ENCODE peak calls at places on chromosome 5, in five cellular contexts. A is CD8-positive, alpha-beta T cell; K is left ventricle myocardium inferior; D is heart right ventricle; N is upper lobe of right lung. E is an unnamed sample.

GRCh38 chr5:16588434-16589214 is 28.2 kb downstream of the RETREG1 start:
- DNase-seq in A (no peak), K (no peak), D (no peak), N (no peak), E (no peak)

GRCh38 chr5:149265559-149265958 is 6.1 kb upstream of the AFAP1L1 start:
- DNase-seq in A (no peak), K (no peak), D (no peak), N (no peak), E (no peak)

GRCh38 chr5:59036274-59036961 is 453.5 kb downstream of the RAB3C start:
- DNase-seq in A (peak), K (no peak), D (no peak), N (no peak), E (no peak)

GRCh38 chr5:177473461-177473991 is at the start of gene DBN1:
- DNase-seq in A (no peak), K (peak), D (peak), N (peak), E (no peak)

GRCh38 chr5:122187426-122187825 is 58.1 kb downstream of the ZNF474 start:
- DNase-seq in A (no peak), K (no peak), D (no peak), N (no peak), E (no peak)

GRCh38 chr5:168976311-168976893 is 324.5 kb downstream of the SLIT3 start:
- DNase-seq in A (no peak), K (no peak), D (no peak), N (no peak), E (no peak)

GRCh38 chr5:98880598-98880997 is 48.2 kb downstream of the CHD1 start:
- DNase-seq in A (no peak), K (no peak), D (no peak), N (no peak), E (no peak)

GRCh38 chr5:10891193-10891592 is 130.2 kb upstream of the DAP start:
- DNase-seq in A (no peak), K (no peak), D (no peak), N (no peak), E (no peak)

GRCh38 chr5:140189977-140190867 is 15.2 kb downstream of the CYSTM1 start:
- DNase-seq in A (no peak), K (no peak), D (no peak), N (no peak), E (no peak)

GRCh38 chr5:3026099-3026498 is 274.6 kb upstream of the IRX2 start:
- DNase-seq in A (peak), K (no peak), D (no peak), N (no peak), E (no peak)

GRCh38 chr5:177109810-177110209 is 23.1 kb downstream of the FGFR4 start:
- DNase-seq in A (no peak), K (peak), D (no peak), N (no peak), E (no peak)

GRCh38 chr5:107941036-107941435 is 270.3 kb upstream of the EFNA5 start:
- DNase-seq in A (no peak), K (no peak), D (no peak), N (no peak), E (no peak)

GRCh38 chr5:22560115-22560514 is 293.0 kb downstream of the CDH12 start:
- DNase-seq in A (no peak), K (no peak), D (no peak), N (no peak), E (no peak)

GRCh38 chr5:390571-391491 is 52.1 kb upstream of the EXOC3 start:
- DNase-seq in A (peak), K (no peak), D (no peak), N (peak), E (no peak)
- H3K4me3 ChIP-seq in A (no peak), K (no peak), D (no peak), N (no peak), E (no peak)

GRCh38 chr5:124634228-124634819 is 112.1 kb downstream of the ZNF608 start:
- DNase-seq in A (no peak), K (no peak), D (no peak), N (no peak), E (no peak)
- H3K4me3 ChIP-seq in A (no peak), K (no peak), D (no peak), N (no peak), E (no peak)

GRCh38 chr5:81852277-81853004 is 101.5 kb upstream of the SSBP2 start:
- DNase-seq in A (peak), K (peak), D (peak), N (peak), E (no peak)

GRCh38 chr5:81850932-81851331 is 100.0 kb upstream of the SSBP2 start:
- DNase-seq in A (no peak), K (no peak), D (no peak), N (no peak), E (no peak)

GRCh38 chr5:81851481-81852178 is 100.7 kb upstream of the SSBP2 start:
- DNase-seq in A (peak), K (peak), D (peak), N (peak), E (peak)

GRCh38 chr5:81849769-81850367 is 99.0 kb upstream of the SSBP2 start:
- DNase-seq in A (no peak), K (no peak), D (no peak), N (no peak), E (no peak)

GRCh38 chr5:81850494-81850893 is 99.6 kb upstream of the SSBP2 start:
- DNase-seq in A (no peak), K (no peak), D (no peak), N (no peak), E (no peak)
- H3K4me3 ChIP-seq in A (peak), K (peak), D (no peak), N (no peak), E (no peak)

DNA sequence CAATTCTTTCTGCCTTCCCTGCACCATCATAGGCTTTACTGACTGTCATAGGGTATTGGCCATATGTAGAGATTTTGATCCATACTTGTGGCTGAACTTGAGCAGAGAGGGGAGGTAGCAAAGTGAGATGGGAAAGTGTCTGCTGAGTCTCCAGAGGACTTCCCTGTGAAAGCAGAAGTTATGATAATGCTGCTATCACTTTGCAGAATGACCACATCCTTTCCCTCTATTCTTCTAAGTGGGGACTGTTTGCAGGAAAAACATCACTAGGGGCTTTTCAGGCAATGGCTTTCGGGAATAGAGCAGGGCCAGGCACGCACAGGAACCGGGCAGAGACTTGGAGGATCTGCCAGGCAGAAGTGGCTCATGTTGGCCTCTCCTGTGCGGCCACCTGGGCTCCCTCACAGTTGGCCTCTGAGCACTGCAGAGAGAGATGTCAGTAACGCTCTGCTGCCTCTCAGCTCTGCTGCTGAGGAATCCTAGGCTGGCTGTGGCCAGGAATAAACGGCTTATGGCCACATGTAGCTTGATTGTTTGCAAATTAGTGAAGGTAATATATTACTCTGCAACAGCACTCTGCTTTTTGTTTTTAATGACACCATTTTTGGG is 214.7 kb downstream of the MAST4 start:
- DNase-seq in A (no peak), K (no peak), D (no peak), N (no peak), E (no peak)
- H3K4me3 ChIP-seq in A (no peak), K (no peak), D (no peak), N (no peak), E (no peak)

GRCh38 chr5:146940295-146940694 is 61.7 kb upstream of the PPP2R2B start:
- DNase-seq in A (no peak), K (no peak), D (no peak), N (no peak), E (no peak)
- H3K4me3 ChIP-seq in A (no peak), K (no peak), D (no peak), N (no peak), E (no peak)

GRCh38 chr5:31194458-31194808 is 947 bp downstream of the CDH6 start:
- DNase-seq in A (no peak), K (no peak), D (no peak), N (no peak), E (no peak)

GRCh38 chr5:31196309-31196708 is 2.8 kb downstream of the CDH6 start:
- DNase-seq in A (no peak), K (no peak), D (no peak), N (no peak), E (no peak)

GRCh38 chr5:31193591-31194457 is at the start of gene CDH6:
- DNase-seq in A (no peak), K (peak), D (peak), N (peak), E (no peak)

GRCh38 chr5:31193026-31193425 is 460 bp upstream of the CDH6 start:
- DNase-seq in A (no peak), K (no peak), D (no peak), N (no peak), E (no peak)

GRCh38 chr5:31194892-31195291 is 1.4 kb downstream of the CDH6 start:
- DNase-seq in A (no peak), K (no peak), D (no peak), N (no peak), E (no peak)
- H3K4me3 ChIP-seq in A (no peak), K (peak), D (peak), N (peak), E (no peak)

GRCh38 chr5:95647886-95648860 is 1.6 kb downstream of the RFESD start:
- DNase-seq in A (no peak), K (no peak), D (no peak), N (no peak), E (peak)
- H3K4me3 ChIP-seq in A (no peak), K (peak), D (peak), N (no peak), E (peak)

GRCh38 chr5:83453937-83454336 is 17.6 kb upstream of the VCAN start:
- DNase-seq in A (no peak), K (no peak), D (no peak), N (no peak), E (no peak)

GRCh38 chr5:83446253-83446947 is 25.1 kb upstream of the VCAN start:
- DNase-seq in A (no peak), K (no peak), D (no peak), N (no peak), E (no peak)

GRCh38 chr5:83450183-83450839 is 21.2 kb upstream of the VCAN start:
- DNase-seq in A (no peak), K (no peak), D (no peak), N (no peak), E (no peak)

GRCh38 chr5:83447533-83447932 is 24.0 kb upstream of the VCAN start:
- DNase-seq in A (no peak), K (no peak), D (no peak), N (no peak), E (no peak)

GRCh38 chr5:83450840-83451239 is 20.7 kb upstream of the VCAN start:
- DNase-seq in A (no peak), K (no peak), D (no peak), N (no peak), E (no peak)
- H3K4me3 ChIP-seq in A (no peak), K (no peak), D (no peak), N (no peak), E (no peak)

DNA sequence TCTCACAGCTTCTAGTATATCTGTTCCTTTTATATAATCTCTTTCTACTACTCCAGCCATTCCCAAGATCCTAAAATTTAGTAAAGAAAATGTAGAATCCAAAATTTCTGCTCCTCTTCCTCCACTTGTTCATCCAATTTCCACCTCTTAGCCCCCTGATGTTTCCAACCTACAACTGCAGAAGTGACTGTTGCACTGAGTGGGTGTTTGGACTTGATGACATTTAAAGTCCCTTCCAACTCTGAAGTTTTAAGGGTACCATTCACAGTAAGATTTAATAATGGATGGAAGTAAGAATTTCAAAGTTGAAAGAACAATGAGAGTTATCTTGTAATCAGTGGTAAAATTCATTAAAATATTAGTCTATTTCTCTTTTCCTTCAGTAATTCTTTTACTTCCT is 5.5 kb downstream of the DIAPH1 start:
- DNase-seq in A (no peak), K (no peak), D (no peak), N (no peak), E (no peak)
- H3K4me3 ChIP-seq in A (no peak), K (no peak), D (no peak), N (no peak), E (no peak)